ENCODE peak calls at places on chromosomes 5 and 9, in eight cellular contexts. X, F, N, G, O, P, T and E are unnamed samples.

GRCh38 chr9:134626576-134627416 is 14.8 kb upstream of the COL5A1 start:
- DNase-seq in X (no peak), T (no peak), G (no peak), P (no peak), O (no peak), N (no peak), F (no peak), E (peak)

GRCh38 chr5:59724482-59725392 is 168.8 kb downstream of the PDE4D start:
- DNase-seq in N (no peak), X (peak), P (no peak), O (peak), G (peak), T (no peak), F (peak), E (no peak)

GRCh38 chr9:27365977-27366376 is 69.0 kb upstream of the EQTN start:
- DNase-seq in X (no peak), N (no peak), O (no peak), T (no peak), F (no peak), G (no peak), P (no peak), E (no peak)

GRCh38 chr9:20292002-20292401 is 330.3 kb downstream of the MLLT3 start:
- DNase-seq in T (no peak), N (no peak), F (no peak), P (no peak), O (peak), X (no peak), G (no peak), E (no peak)

GRCh38 chr5:61148516-61148915 is 13.8 kb downstream of the SMIM15 start:
- DNase-seq in F (no peak), P (no peak), X (no peak), N (no peak), G (no peak), O (no peak), T (no peak), E (no peak)

GRCh38 chr9:124139001-124139400 is 118.7 kb upstream of the NEK6 start:
- DNase-seq in G (no peak), P (no peak), F (no peak), T (no peak), O (no peak), X (no peak), N (no peak), E (no peak)

GRCh38 chr9:15299374-15299939 is 7.6 kb downstream of the TTC39B start:
- DNase-seq in P (no peak), X (no peak), O (no peak), T (no peak), N (no peak), F (no peak), G (no peak), E (no peak)

GRCh38 chr5:126837242-126837641 is 60.3 kb downstream of the LMNB1 start:
- DNase-seq in O (no peak), P (no peak), T (no peak), G (no peak), F (no peak), X (no peak), N (no peak), E (no peak)

GRCh38 chr5:142097681-142098080 is 10.9 kb upstream of the NDFIP1 start:
- DNase-seq in O (no peak), T (no peak), X (no peak), G (no peak), F (no peak), P (no peak), N (no peak), E (no peak)

GRCh38 chr9:78777747-78778146 is 480.8 kb downstream of the PSAT1 start:
- DNase-seq in G (no peak), O (no peak), N (no peak), T (no peak), F (peak), X (no peak), P (no peak), E (no peak)

GRCh38 chr5:77560677-77561263 is 68.7 kb upstream of the WDR41 start:
- DNase-seq in O (peak), T (no peak), F (peak), N (no peak), X (no peak), G (peak), P (no peak), E (no peak)
- TF ChIP-seq CTCF in O (peak), T (no peak), F (peak), N (no peak), X (peak), G (peak), P (peak), E (peak)

GRCh38 chr5:95284512-95285405 is at the start of gene MCTP1:
- DNase-seq in X (peak), O (peak), T (no peak), N (peak), G (no peak), F (peak), P (peak), E (no peak)
- TF ChIP-seq CTCF in X (no peak), O (no peak), T (no peak), N (no peak), G (no peak), F (no peak), P (no peak), E (no peak)

GRCh38 chr5:20340123-20340522 is 352.1 kb upstream of the CDH18 start:
- DNase-seq in N (no peak), T (no peak), X (no peak), P (no peak), G (no peak), F (no peak), O (no peak), E (no peak)

GRCh38 chr5:20331826-20332225 is 343.8 kb upstream of the CDH18 start:
- DNase-seq in N (no peak), T (no peak), G (no peak), P (no peak), X (no peak), F (no peak), O (no peak), E (no peak)

GRCh38 chr5:20335978-20336377 is 348.0 kb upstream of the CDH18 start:
- DNase-seq in T (no peak), F (peak), G (no peak), N (no peak), P (no peak), X (no peak), O (no peak), E (no peak)
- TF ChIP-seq CTCF in T (no peak), F (peak), G (peak), N (no peak), P (no peak), X (no peak), O (no peak), E (no peak)

DNA sequence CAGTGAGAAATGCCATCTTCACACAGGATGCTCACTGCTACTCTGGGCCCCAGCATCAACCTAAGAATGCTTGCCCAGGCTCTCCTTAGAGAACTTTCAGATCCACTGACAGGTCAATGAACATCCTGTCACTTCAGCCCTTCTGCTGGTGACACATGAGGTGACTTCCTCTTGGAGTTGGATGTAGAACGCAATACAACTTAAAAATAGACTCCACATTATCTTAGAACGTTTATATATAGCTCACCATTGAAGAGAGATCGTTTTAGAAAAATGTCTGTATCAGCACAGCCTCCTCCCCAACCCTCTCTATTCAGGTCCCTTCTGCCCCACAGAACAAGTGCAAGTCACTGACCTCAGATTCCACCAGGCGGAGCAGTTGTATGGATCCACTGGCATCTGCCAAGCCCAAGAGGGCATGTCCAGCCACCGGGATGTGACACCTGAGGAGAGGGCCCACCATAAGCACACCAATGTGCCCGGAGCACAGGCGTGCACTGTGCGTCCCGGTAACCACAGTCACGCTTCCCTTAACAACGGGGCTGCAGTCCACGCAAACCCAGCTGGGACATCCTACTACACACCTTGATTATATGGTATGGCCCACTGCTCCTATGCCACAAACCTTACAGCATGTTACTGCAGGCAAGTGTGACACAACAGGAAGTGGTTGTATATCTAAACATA is 2.9 kb downstream of the DPH7 start:
- DNase-seq in F (no peak), T (no peak), O (no peak), X (no peak), P (no peak), G (no peak), N (no peak), E (no peak)
- TF ChIP-seq CTCF in F (no peak), T (no peak), O (no peak), X (no peak), P (no peak), G (no peak), N (no peak), E (no peak)